ENCODE peak calls at places on chromosomes 12 and 14, in seven cellular contexts. One of them, this sample, is unnamed.

GRCh38 chr14:74882103-74882920 is 596 bp downstream of the DLST start:
- DNase-seq in stomach: peak
- DNase-seq in H1: no peak
- DNase-seq in A549: peak
- DNase-seq in HepG2: no peak
- DNase-seq in esophagus muscularis mucosa: no peak
- DNase-seq in sigmoid colon: peak
- DNase-seq in this sample: peak

GRCh38 chr14:85421166-85421877 is 108.6 kb upstream of the FLRT2 start:
- DNase-seq in esophagus muscularis mucosa: no peak
- DNase-seq in A549: no peak
- DNase-seq in H1: no peak
- DNase-seq in sigmoid colon: no peak
- DNase-seq in stomach: no peak
- DNase-seq in HepG2: no peak
- DNase-seq in this sample: no peak

GRCh38 chr12:56836800-56837663 is 73.9 kb downstream of the HSD17B6 start:
- DNase-seq in esophagus muscularis mucosa: no peak
- DNase-seq in A549: no peak
- DNase-seq in H1: no peak
- DNase-seq in HepG2: no peak
- DNase-seq in sigmoid colon: no peak
- DNase-seq in stomach: no peak
- DNase-seq in this sample: no peak

GRCh38 chr12:103973909-103974308 is 8.2 kb downstream of the TDG start:
- DNase-seq in stomach: no peak
- DNase-seq in H1: no peak
- DNase-seq in A549: no peak
- DNase-seq in HepG2: no peak
- DNase-seq in sigmoid colon: no peak
- DNase-seq in esophagus muscularis mucosa: no peak
- DNase-seq in this sample: no peak

GRCh38 chr14:35438910-35439713 is 34.6 kb upstream of the NFKBIA start:
- DNase-seq in H1: no peak
- DNase-seq in A549: no peak
- DNase-seq in HepG2: peak
- DNase-seq in esophagus muscularis mucosa: peak
- DNase-seq in stomach: no peak
- DNase-seq in sigmoid colon: no peak
- DNase-seq in this sample: no peak

GRCh38 chr12:20040844-20041243 is 327.5 kb upstream of the PDE3A start:
- DNase-seq in stomach: no peak
- DNase-seq in esophagus muscularis mucosa: no peak
- DNase-seq in HepG2: no peak
- DNase-seq in A549: no peak
- DNase-seq in H1: no peak
- DNase-seq in sigmoid colon: no peak
- DNase-seq in this sample: no peak

GRCh38 chr12:132400011-132400641 is 70.7 kb upstream of the GALNT9 start:
- DNase-seq in stomach: no peak
- DNase-seq in sigmoid colon: peak
- DNase-seq in esophagus muscularis mucosa: no peak
- DNase-seq in HepG2: no peak
- DNase-seq in H1: no peak
- DNase-seq in A549: no peak
- DNase-seq in this sample: no peak

GRCh38 chr12:47080725-47081502 is 1.2 kb upstream of the AMIGO2 start:
- DNase-seq in sigmoid colon: peak
- DNase-seq in stomach: peak
- DNase-seq in H1: no peak
- DNase-seq in esophagus muscularis mucosa: no peak
- DNase-seq in HepG2: no peak
- DNase-seq in A549: no peak
- DNase-seq in this sample: peak

GRCh38 chr14:99546230-99546879 is 57.7 kb downstream of the CCDC85C start:
- DNase-seq in HepG2: no peak
- DNase-seq in stomach: no peak
- DNase-seq in esophagus muscularis mucosa: no peak
- DNase-seq in H1: no peak
- DNase-seq in A549: no peak
- DNase-seq in sigmoid colon: no peak
- DNase-seq in this sample: no peak

GRCh38 chr12:129788506-129788905 is 115.3 kb downstream of the TMEM132D start:
- DNase-seq in H1: no peak
- DNase-seq in stomach: no peak
- DNase-seq in A549: no peak
- DNase-seq in HepG2: no peak
- DNase-seq in esophagus muscularis mucosa: no peak
- DNase-seq in sigmoid colon: no peak
- DNase-seq in this sample: no peak

GRCh38 chr14:38125484-38125912 is 82.2 kb upstream of the SSTR1 start:
- DNase-seq in H1: no peak
- DNase-seq in A549: no peak
- DNase-seq in stomach: no peak
- DNase-seq in esophagus muscularis mucosa: no peak
- DNase-seq in HepG2: no peak
- DNase-seq in sigmoid colon: no peak
- DNase-seq in this sample: no peak

GRCh38 chr14:95500772-95501401 is 15.6 kb downstream of the SYNE3 start:
- DNase-seq in stomach: peak
- DNase-seq in HepG2: no peak
- DNase-seq in sigmoid colon: no peak
- DNase-seq in A549: no peak
- DNase-seq in H1: no peak
- DNase-seq in esophagus muscularis mucosa: no peak
- DNase-seq in this sample: no peak

GRCh38 chr14:50530794-50531193 is 1.6 kb downstream of the MAP4K5 start:
- DNase-seq in HepG2: no peak
- DNase-seq in stomach: no peak
- DNase-seq in A549: no peak
- DNase-seq in esophagus muscularis mucosa: no peak
- DNase-seq in sigmoid colon: no peak
- DNase-seq in H1: no peak
- DNase-seq in this sample: no peak

GRCh38 chr12:25034676-25035075 is 85.8 kb upstream of the BCAT1 start:
- DNase-seq in H1: no peak
- DNase-seq in HepG2: no peak
- DNase-seq in esophagus muscularis mucosa: no peak
- DNase-seq in stomach: no peak
- DNase-seq in sigmoid colon: no peak
- DNase-seq in A549: no peak
- DNase-seq in this sample: no peak

GRCh38 chr14:78327426-78328210 is 157.4 kb downstream of the NRXN3 start:
- DNase-seq in stomach: no peak
- DNase-seq in HepG2: no peak
- DNase-seq in esophagus muscularis mucosa: peak
- DNase-seq in sigmoid colon: no peak
- DNase-seq in A549: no peak
- DNase-seq in H1: no peak
- DNase-seq in this sample: no peak

GRCh38 chr14:64983439-64984310 is 3.0 kb upstream of the FNTB start:
- DNase-seq in stomach: peak
- DNase-seq in HepG2: peak
- DNase-seq in H1: no peak
- DNase-seq in sigmoid colon: no peak
- DNase-seq in A549: peak
- DNase-seq in esophagus muscularis mucosa: no peak
- DNase-seq in this sample: peak

GRCh38 chr12:110615171-110615570 is 1.2 kb downstream of the TCTN1 start:
- DNase-seq in A549: no peak
- DNase-seq in HepG2: no peak
- DNase-seq in stomach: no peak
- DNase-seq in esophagus muscularis mucosa: no peak
- DNase-seq in H1: no peak
- DNase-seq in sigmoid colon: no peak
- DNase-seq in this sample: no peak

GRCh38 chr14:101560534-101561113 is 671 bp upstream of the DIO3 start:
- DNase-seq in A549: no peak
- DNase-seq in HepG2: no peak
- DNase-seq in stomach: no peak
- DNase-seq in esophagus muscularis mucosa: no peak
- DNase-seq in sigmoid colon: no peak
- DNase-seq in H1: no peak
- DNase-seq in this sample: no peak
- TF ChIP-seq POLR2A in A549: no peak
- TF ChIP-seq POLR2A in HepG2: no peak
- TF ChIP-seq POLR2A in stomach: no peak
- TF ChIP-seq POLR2A in esophagus muscularis mucosa: no peak
- TF ChIP-seq POLR2A in sigmoid colon: no peak
- TF ChIP-seq POLR2A in H1: no peak
- TF ChIP-seq POLR2A in this sample: no peak

DNA sequence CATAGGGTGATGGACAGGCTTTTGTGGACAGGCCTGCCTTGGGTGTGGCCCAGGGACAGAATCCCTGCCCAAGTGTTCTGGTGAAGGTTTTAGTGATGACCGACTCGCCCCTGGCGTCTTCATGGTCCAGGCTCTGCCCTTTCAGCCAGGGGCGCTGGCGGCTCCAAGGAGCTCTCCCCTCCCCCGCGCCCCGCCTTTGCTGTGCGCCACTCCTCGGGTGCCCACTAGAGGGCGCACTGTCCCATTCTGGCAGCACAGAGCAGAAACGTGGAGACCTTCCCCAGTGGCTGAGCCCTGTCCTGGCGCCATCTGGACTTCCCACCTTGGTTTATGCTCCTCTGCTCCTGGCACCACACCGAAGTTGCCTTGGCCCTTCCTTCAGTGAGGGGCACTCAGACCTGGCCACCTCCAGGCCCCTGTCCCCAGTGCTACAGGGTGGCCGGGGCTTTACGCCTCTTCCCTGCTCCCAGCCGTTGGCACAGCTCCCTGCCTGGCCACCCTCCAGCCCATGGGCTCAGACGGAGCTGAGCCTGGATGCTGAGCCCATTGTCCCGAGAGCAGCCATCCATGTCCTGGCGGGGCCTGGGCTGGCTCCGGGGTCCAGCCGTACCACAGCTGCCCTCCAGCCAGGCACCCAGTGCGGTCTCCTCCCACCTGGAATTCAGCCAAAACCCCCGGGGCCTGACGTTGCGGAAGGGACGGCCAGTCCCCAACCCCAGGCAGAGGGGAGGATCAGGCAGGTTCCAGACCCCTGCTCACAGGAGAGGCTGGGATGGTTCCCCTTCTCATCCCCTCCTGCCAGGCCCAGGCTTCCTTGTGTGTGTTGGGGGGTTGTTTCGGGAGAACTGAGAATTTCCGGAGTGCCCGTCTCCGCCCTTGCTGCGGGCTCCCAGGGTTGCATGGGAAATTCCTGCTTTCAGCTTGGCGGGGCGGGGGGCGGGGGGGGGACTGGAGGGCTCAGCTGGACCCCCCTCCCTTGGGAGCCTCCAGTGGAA is 5.6 kb upstream of the CRIP1 start:
- DNase-seq in A549: peak
- DNase-seq in HepG2: peak
- DNase-seq in esophagus muscularis mucosa: peak
- DNase-seq in H1: peak
- DNase-seq in sigmoid colon: peak
- DNase-seq in stomach: peak
- DNase-seq in this sample: peak
- TF ChIP-seq EP300 in A549: no peak
- TF ChIP-seq EP300 in HepG2: no peak
- TF ChIP-seq EP300 in esophagus muscularis mucosa: no peak
- TF ChIP-seq EP300 in H1: peak
- TF ChIP-seq EP300 in sigmoid colon: no peak
- TF ChIP-seq EP300 in stomach: no peak
- TF ChIP-seq EP300 in this sample: no peak

DNA sequence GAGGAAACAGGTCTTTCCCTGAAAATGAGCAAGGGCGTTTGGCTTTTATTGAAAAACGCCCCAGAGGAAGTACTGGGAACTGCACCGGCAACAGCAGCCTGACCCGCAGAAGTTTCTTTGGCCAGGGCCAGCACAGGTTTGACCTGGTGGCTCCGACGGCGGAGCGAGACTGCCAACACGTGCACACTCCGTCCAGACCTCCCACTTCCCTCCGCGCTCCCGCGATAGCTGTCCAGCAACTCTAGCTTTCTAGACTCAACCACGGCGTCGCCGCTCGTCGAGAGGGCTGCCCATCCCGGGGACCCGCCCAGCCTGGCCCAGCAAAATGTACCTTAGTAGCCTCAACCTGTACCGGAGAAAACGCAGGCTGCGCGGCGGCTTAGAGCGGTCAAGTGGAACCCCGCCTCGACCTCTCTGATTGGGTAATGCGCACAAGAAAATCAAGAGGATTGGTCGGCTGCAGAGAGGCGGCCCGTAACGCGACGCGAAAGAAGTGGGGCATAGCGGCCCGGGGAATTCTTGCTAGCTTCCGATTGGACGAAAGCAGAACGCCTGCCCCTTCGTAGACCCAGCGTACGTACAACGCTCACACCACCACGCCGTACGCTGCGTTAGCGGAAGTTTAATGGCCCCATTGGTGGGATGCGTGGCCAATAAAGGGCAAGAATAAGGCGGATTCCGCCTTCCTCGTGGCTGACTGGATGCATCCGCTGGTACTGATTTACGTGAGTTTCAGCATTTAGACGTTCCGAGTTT is at the start of gene WDR89:
- DNase-seq in H1: peak
- DNase-seq in HepG2: peak
- DNase-seq in A549: peak
- DNase-seq in sigmoid colon: peak
- DNase-seq in esophagus muscularis mucosa: peak
- DNase-seq in stomach: peak
- DNase-seq in this sample: peak
- TF ChIP-seq POLR2A in H1: peak
- TF ChIP-seq POLR2A in HepG2: peak
- TF ChIP-seq POLR2A in A549: peak
- TF ChIP-seq POLR2A in sigmoid colon: no peak
- TF ChIP-seq POLR2A in esophagus muscularis mucosa: no peak
- TF ChIP-seq POLR2A in stomach: peak
- TF ChIP-seq POLR2A in this sample: peak

DNA sequence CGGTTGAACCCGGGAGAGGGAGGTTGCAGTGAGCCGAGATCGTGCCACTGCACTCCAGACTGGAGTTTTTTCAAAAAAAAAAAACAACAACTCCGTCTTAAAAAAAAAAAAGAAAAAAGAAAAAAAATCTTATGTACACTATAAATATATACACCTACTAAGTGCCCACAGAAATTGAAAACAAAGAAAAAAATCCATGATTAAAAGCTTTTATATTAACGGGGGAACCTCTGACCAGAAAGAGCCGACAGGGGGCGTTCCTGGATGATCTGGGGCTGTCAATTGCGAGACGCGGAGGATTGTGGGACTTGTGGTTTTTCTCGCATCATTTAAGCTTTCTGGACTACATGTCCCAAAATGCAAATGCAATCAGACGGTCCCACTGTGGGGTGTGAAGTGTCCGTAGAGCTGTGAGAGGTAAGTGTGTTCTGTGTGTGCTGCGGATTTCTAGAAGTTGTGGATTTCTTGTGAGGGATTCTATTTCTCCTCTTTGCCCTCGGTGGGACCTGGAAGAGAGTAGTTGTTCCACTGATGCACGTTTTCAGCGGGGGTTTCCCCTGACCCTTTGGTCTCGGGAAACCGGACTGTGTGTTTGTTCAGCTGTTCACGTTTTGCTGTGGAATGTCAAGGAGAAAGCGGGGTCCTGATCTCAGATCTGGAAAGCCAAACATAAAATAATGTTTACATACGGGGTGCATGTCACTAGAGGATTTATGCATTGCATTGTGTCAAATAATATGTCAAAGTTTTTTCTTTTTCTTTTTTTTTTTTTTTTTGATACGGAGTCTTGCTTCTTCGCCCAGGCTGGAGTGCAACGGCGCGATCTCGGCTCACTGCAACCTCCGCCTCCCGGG is at the start of gene SIRT4:
- DNase-seq in sigmoid colon: peak
- DNase-seq in esophagus muscularis mucosa: peak
- DNase-seq in stomach: peak
- DNase-seq in A549: peak
- DNase-seq in HepG2: peak
- DNase-seq in H1: peak
- DNase-seq in this sample: peak
- TF ChIP-seq EP300 in sigmoid colon: no peak
- TF ChIP-seq EP300 in esophagus muscularis mucosa: no peak
- TF ChIP-seq EP300 in stomach: no peak
- TF ChIP-seq EP300 in A549: no peak
- TF ChIP-seq EP300 in HepG2: peak
- TF ChIP-seq EP300 in H1: peak
- TF ChIP-seq EP300 in this sample: no peak